ENCODE peak calls at places on chromosome 14, in seven cellular contexts. R, L, N, D, E, Z and M are unnamed samples.

GRCh38 chr14:101834387-101835165 is 73.1 kb downstream of the PPP2R5C start:
- DNase-seq in R (no peak), L (no peak), N (no peak), D (peak), E (no peak), Z (peak), M (no peak)

GRCh38 chr14:75559451-75560187 is 18.8 kb upstream of the FLVCR2 start:
- DNase-seq in R (peak), L (no peak), N (peak), D (no peak), E (no peak), Z (peak), M (no peak)

GRCh38 chr14:67729072-67729561 is 27.4 kb downstream of the RDH12 start:
- DNase-seq in R (no peak), L (peak), N (no peak), D (no peak), E (no peak), Z (peak), M (no peak)

GRCh38 chr14:90408713-90409112 is 11.9 kb downstream of the CALM1 start:
- DNase-seq in R (no peak), L (no peak), N (no peak), D (no peak), E (no peak), Z (peak), M (no peak)

GRCh38 chr14:71606064-71606463 is 326.2 kb upstream of the RGS6 start:
- DNase-seq in R (no peak), L (no peak), N (no peak), D (no peak), E (no peak), Z (no peak), M (no peak)

GRCh38 chr14:75306917-75307699 is 28.5 kb downstream of the FOS start:
- DNase-seq in R (peak), L (no peak), N (no peak), D (no peak), E (peak), Z (no peak), M (no peak)

GRCh38 chr14:81533536-81534343 is at the start of gene SEL1L:
- DNase-seq in R (peak), L (peak), N (peak), D (peak), E (peak), Z (peak), M (peak)

GRCh38 chr14:23127861-23128260 is 8.8 kb upstream of the CEBPE start:
- DNase-seq in R (peak), L (no peak), N (no peak), D (no peak), E (no peak), Z (no peak), M (no peak)

GRCh38 chr14:71050227-71050823 is 143.1 kb downstream of the PCNX1 start:
- DNase-seq in R (peak), L (no peak), N (peak), D (no peak), E (no peak), Z (peak), M (no peak)

GRCh38 chr14:82313889-82314288 is 780.2 kb upstream of the SEL1L start:
- DNase-seq in R (no peak), L (no peak), N (no peak), D (peak), E (no peak), Z (no peak), M (no peak)

GRCh38 chr14:71300474-71301359 is 393.5 kb downstream of the PCNX1 start:
- DNase-seq in R (no peak), L (no peak), N (no peak), D (no peak), E (no peak), Z (peak), M (no peak)

GRCh38 chr14:94826774-94827173 is 56.9 kb upstream of the GSC start:
- DNase-seq in R (no peak), L (no peak), N (no peak), D (no peak), E (no peak), Z (no peak), M (no peak)

GRCh38 chr14:64682173-64682710 is 22.0 kb upstream of the PLEKHG3 start:
- DNase-seq in R (peak), L (peak), N (peak), D (no peak), E (no peak), Z (peak), M (no peak)

GRCh38 chr14:63276492-63277342 is 42.0 kb downstream of the GPHB5 start:
- DNase-seq in R (peak), L (no peak), N (peak), D (peak), E (peak), Z (peak), M (no peak)

GRCh38 chr14:50335989-50336391 is 23.9 kb downstream of the DMAC2L start:
- DNase-seq in R (no peak), L (no peak), N (no peak), D (no peak), E (no peak), Z (peak), M (no peak)

GRCh38 chr14:69049675-69050074 is 70.6 kb upstream of the ACTN1 start:
- DNase-seq in R (no peak), L (no peak), N (peak), D (no peak), E (no peak), Z (peak), M (no peak)